ENCODE peak calls at places on chromosomes 2 and 18, in six cellular contexts. O, X, M, D, Y and T are unnamed samples. For H3K4me1 and H3K27me3, the result is how much of the 10 kb centered on the place peaks cover.

GRCh38 chr18:25805323-25805722 is 285.1 kb downstream of the SS18 start:
- DNase-seq in Y (no peak), M (no peak), X (no peak), O (no peak), D (no peak), T (no peak)

GRCh38 chr18:8830067-8831060 is 125.0 kb downstream of the MTCL1 start:
- DNase-seq in D (no peak), O (no peak), Y (no peak), X (no peak), M (no peak), T (no peak)

GRCh38 chr2:241179894-241180293 is 8.6 kb upstream of the ANO7 start:
- DNase-seq in M (no peak), Y (no peak), O (no peak), X (no peak), D (no peak), T (no peak)

GRCh38 chr2:106065268-106065982 is 128.7 kb downstream of the UXS1 start:
- DNase-seq in M (no peak), D (no peak), X (peak), O (no peak), Y (no peak), T (no peak)

GRCh38 chr2:121017411-121017810 is 267.6 kb downstream of the TFCP2L1 start:
- DNase-seq in M (no peak), O (no peak), D (no peak), X (no peak), Y (no peak), T (no peak)

GRCh38 chr2:81324046-81324445 is 1019.5 kb upstream of the LRRTM1 start:
- DNase-seq in O (peak), Y (no peak), D (no peak), M (no peak), X (no peak), T (no peak)

GRCh38 chr2:177183860-177184259 is 28.7 kb upstream of the HNRNPA3 start:
- DNase-seq in X (no peak), D (no peak), M (no peak), O (no peak), Y (no peak), T (no peak)

GRCh38 chr2:16664052-16664731 is 1.4 kb downstream of the CYRIA start:
- DNase-seq in O (no peak), Y (no peak), D (no peak), X (peak), M (peak), T (peak)

GRCh38 chr2:231680992-231681852 is 27.1 kb upstream of the PTMA start:
- DNase-seq in D (peak), X (peak), M (peak), O (no peak), Y (no peak), T (peak)

GRCh38 chr2:227515742-227516141 is 43.8 kb downstream of the AGFG1 start:
- DNase-seq in Y (no peak), O (no peak), D (no peak), X (no peak), M (no peak), T (no peak)

GRCh38 chr2:200585730-200586643 is at the start of gene AOX1:
- DNase-seq in X (peak), Y (no peak), M (peak), O (no peak), D (peak), T (peak)

GRCh38 chr18:12647773-12648172 is 10.1 kb downstream of the SPIRE1 start:
- DNase-seq in O (no peak), M (no peak), X (no peak), D (no peak), Y (no peak), T (no peak)

GRCh38 chr2:20583425-20583881 is 67.4 kb downstream of the HS1BP3 start:
- DNase-seq in O (no peak), D (no peak), M (no peak), X (no peak), Y (no peak), T (no peak)

GRCh38 chr2:3643371-3644245 is 14.4 kb upstream of the ALLC start:
- DNase-seq in O (no peak), Y (peak), D (no peak), X (no peak), M (no peak), T (no peak)

GRCh38 chr2:168434164-168434563 is 21.9 kb upstream of the CERS6 start:
- DNase-seq in X (peak), O (no peak), Y (peak), D (peak), M (no peak), T (peak)

GRCh38 chr2:215870088-215870490 is 143.3 kb downstream of the MREG start:
- DNase-seq in D (no peak), X (no peak), Y (no peak), M (no peak), O (peak), T (no peak)

GRCh38 chr2:170597705-170598420 is 117.3 kb upstream of the SP5 start:
- DNase-seq in O (no peak), M (no peak), Y (no peak), X (no peak), D (no peak), T (no peak)

GRCh38 chr2:33589444-33589843 is 9.7 kb downstream of the FAM98A start:
- DNase-seq in D (no peak), M (peak), X (no peak), Y (no peak), O (no peak), T (no peak)

GRCh38 chr2:221100467-221101089 is 471.5 kb downstream of the EPHA4 start:
- DNase-seq in M (peak), X (no peak), O (peak), D (no peak), Y (no peak), T (no peak)

GRCh38 chr2:180474716-180475115 is 467.6 kb upstream of the CWC22 start:
- DNase-seq in X (no peak), M (no peak), O (no peak), D (no peak), Y (no peak), T (no peak)

GRCh38 chr2:127642706-127643697 is 3.0 kb upstream of the GPR17 start:
- DNase-seq in D (no peak), M (no peak), X (no peak), O (no peak), Y (no peak), T (no peak)

GRCh38 chr18:48119204-48119603 is 188.7 kb upstream of the SMAD2 start:
- DNase-seq in M (no peak), O (no peak), Y (no peak), D (no peak), X (no peak), T (no peak)

GRCh38 chr2:170446078-170446477 is 268.1 kb downstream of the MYO3B start:
- DNase-seq in M (no peak), X (no peak), D (no peak), O (peak), Y (no peak), T (no peak)

GRCh38 chr2:197500503-197501179 is 462 bp downstream of the HSPE1 start:
- DNase-seq in M (peak), O (no peak), Y (no peak), D (no peak), X (no peak), T (no peak)

GRCh38 chr2:95270541-95271081 is 3.6 kb upstream of the PROM2 start:
- DNase-seq in M (no peak), Y (peak), X (no peak), O (no peak), D (peak), T (no peak)

GRCh38 chr2:3522851-3523481 is 3.6 kb upstream of the ADI1 start:
- DNase-seq in O (no peak), X (no peak), Y (no peak), D (peak), M (peak), T (peak)

GRCh38 chr2:8424997-8425900 is 256.6 kb upstream of the ID2 start:
- DNase-seq in M (no peak), X (no peak), Y (no peak), O (no peak), D (no peak), T (no peak)

GRCh38 chr2:203328735-203329549 is 748 bp downstream of the ABI2 start:
- DNase-seq in X (peak), O (no peak), Y (no peak), D (no peak), M (peak), T (peak)

GRCh38 chr2:20593072-20594034 is 57.5 kb downstream of the HS1BP3 start:
- DNase-seq in X (no peak), O (no peak), M (peak), D (peak), Y (peak), T (peak)

GRCh38 chr2:38440655-38441054 is 63.6 kb upstream of the ATL2 start:
- DNase-seq in M (no peak), X (no peak), O (no peak), Y (no peak), D (no peak), T (no peak)

DNA sequence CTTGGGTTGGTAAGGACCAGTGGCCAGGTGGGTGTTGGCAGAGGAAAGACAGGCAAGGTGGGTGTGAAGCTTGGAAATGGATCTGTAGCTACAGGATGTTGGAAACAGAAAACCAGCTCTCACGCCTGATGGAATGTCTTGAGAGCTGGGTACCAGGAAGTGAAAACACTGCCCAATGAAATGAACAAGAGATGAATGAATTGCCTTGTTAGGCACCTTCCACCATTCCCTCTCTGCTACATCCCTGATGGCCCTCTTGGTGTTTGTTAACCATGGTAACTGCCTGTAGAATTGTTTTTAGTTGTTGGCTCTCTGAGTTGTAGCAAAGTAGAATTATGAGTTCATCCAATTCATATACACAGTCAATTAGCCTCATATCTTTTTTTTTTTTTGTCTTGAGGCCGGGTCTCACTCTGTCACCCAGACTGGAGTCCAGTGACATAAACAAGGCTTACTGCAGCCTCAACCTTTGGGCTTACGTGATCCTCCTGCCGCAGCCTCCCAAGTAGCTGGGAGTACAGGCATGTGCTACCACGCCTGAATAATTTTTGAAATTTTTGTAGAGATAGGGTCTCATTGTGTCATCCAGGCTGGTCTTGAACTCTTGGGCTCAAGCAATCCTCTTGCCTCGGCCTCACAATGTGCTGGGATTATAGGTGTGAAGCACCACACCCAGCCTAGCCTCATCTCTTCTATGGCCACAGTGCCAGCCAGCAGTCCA is 9.5 kb downstream of the KCMF1 start:
- DNase-seq in O (no peak), X (no peak), Y (no peak), D (no peak), M (no peak), T (no peak)
- H3K4me1 ChIP-seq in O (under half), X (under half), Y (under half), D (under half), M (under half), T (under half)

GRCh38 chr2:10079192-10079930 is 850 bp downstream of the CYS1 start:
- DNase-seq in M (no peak), O (no peak), D (no peak), Y (no peak), X (peak), T (no peak)

GRCh38 chr2:10078704-10079191 is 1.5 kb downstream of the CYS1 start:
- DNase-seq in D (no peak), M (no peak), O (no peak), X (no peak), Y (no peak), T (no peak)

GRCh38 chr2:10076988-10077527 is 3.2 kb downstream of the CYS1 start:
- DNase-seq in X (no peak), D (no peak), M (no peak), Y (no peak), O (no peak), T (no peak)

GRCh38 chr2:10076511-10076910 is 3.7 kb downstream of the CYS1 start:
- DNase-seq in M (no peak), Y (no peak), X (no peak), D (no peak), O (no peak), T (no peak)

DNA sequence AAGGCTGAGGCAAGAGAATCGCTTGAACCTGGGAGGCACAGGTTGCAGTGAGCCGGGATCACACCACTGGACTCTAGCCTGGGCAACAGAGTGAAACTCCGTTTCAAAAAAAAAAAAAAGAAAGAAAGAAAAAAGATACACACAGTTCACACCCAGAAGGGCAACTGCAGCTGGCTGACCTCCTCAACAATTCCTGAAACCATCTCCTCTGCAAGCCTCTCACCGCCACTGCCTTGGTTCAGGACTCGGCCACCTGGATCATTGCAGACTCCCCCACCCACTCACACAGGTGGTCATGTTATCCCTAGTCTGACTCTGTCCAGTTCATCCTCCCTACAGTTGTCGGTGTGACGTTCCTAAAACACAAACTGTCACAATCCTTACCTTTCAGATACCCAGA is 2.2 kb downstream of the CYS1 start:
- DNase-seq in Y (no peak), O (no peak), M (no peak), D (no peak), X (no peak), T (no peak)
- H3K27me3 ChIP-seq in Y (under half), O (under half), M (under half), D (half or more), X (half or more), T (half or more)

GRCh38 chr2:71153585-71153984 is 23.2 kb downstream of the MPHOSPH10 start:
- DNase-seq in X (peak), O (no peak), M (no peak), Y (no peak), D (no peak), T (no peak)

GRCh38 chr2:71154279-71154678 is 23.8 kb downstream of the MPHOSPH10 start:
- DNase-seq in M (no peak), O (no peak), D (no peak), X (no peak), Y (no peak), T (no peak)

GRCh38 chr2:71148506-71149063 is 18.2 kb downstream of the MPHOSPH10 start:
- DNase-seq in Y (no peak), X (no peak), D (no peak), M (no peak), O (no peak), T (no peak)

GRCh38 chr2:71151620-71152019 is 21.2 kb downstream of the MPHOSPH10 start:
- DNase-seq in O (no peak), D (no peak), X (no peak), M (no peak), Y (no peak), T (no peak)

DNA sequence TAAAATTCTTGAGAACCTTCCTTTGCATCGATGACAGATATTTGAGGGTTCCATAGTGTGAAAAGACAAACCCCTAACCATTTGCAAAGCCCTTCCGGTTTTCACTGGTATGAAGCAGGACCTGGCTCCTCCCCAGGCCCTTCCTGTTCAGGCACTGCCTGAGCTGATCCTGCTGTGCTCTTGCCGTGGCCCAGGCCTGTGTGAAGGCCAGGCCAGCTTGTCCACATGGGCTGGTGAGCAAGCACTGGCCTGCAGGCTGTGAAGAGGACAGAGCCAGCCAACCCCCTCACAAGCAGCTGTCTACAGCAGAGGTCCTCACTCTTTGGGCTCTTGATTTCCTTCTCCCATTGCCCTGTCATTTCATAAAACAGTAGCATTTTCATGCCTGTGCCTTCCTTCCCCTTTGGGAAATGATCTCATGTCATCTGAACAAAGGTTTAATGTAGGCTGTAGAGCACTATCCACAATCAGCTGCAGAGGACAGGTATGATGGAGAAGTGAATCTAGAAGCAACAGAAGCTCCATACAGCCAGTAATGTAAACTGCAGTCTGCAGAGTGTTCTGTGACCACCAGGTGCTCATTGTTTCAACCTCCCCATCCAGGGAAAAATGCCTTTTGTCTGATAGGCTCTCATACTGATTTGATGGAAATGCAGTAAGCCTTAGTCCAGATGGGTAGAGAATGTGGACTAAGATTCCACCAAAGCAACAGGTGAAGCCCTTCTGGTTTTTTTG is 19.8 kb downstream of the MPHOSPH10 start:
- DNase-seq in Y (no peak), M (no peak), D (no peak), O (no peak), X (no peak), T (no peak)
- TF ChIP-seq POLR2AphosphoS5 in Y (no peak), M (no peak), D (no peak), O (no peak), X (no peak), T (no peak)

DNA sequence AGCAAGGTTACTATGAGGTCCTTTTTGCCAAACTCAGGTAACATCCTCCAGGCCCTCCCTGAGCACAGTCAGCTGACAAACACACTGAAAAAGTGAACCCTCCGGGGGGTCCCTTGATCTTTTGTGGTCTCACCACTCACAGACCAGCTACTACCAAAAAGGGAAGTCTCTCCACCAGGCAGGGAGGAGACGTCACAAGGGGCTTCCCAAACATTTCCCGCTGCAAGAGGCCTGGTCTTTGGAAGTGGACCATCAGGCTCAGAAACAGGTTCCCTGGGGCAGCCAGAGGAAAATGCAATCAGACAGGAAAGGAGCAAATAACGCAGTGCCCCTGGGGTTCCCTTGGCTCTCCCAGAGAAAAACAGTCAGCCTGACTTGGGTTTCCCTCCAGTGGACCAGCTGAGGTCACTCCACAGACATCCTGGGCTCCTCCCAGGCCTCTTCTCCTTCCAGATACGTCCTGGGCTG is 38.7 kb upstream of the POMC start:
- DNase-seq in Y (no peak), O (no peak), X (no peak), M (no peak), D (no peak), T (no peak)
- H3K4me1 ChIP-seq in Y (under half), O (under half), X (under half), M (under half), D (under half), T (under half)